ENCODE peak calls at places on chromosomes 13 and 19, in ten cellular contexts. One of them, this sample, is unnamed.
A peak's percentile ranks its signal among the peaks of the same experiment; 100 is the strongest.

GRCh38 chr13:75771818-75772217 is 135.7 kb downstream of the LMO7 start:
- DNase-seq in A549: peak; percentile 61
- DNase-seq in sigmoid colon: no peak
- DNase-seq in tibial nerve: no peak
- DNase-seq in esophagus squamous epithelium: no peak
- DNase-seq in body of pancreas: no peak
- DNase-seq in HepG2: no peak
- DNase-seq in H1: no peak
- DNase-seq in heart left ventricle: no peak
- DNase-seq in IMR-90: peak; percentile 91
- DNase-seq in this sample: no peak

GRCh38 chr19:43476606-43477005 is 11.2 kb upstream of the LYPD3 start:
- DNase-seq in esophagus squamous epithelium: no peak
- DNase-seq in A549: no peak
- DNase-seq in sigmoid colon: no peak
- DNase-seq in H1: no peak
- DNase-seq in body of pancreas: no peak
- DNase-seq in IMR-90: peak; percentile 94
- DNase-seq in tibial nerve: no peak
- DNase-seq in heart left ventricle: no peak
- DNase-seq in HepG2: no peak
- DNase-seq in this sample: no peak

GRCh38 chr13:41767801-41768200 is 193.1 kb downstream of the VWA8 start:
- DNase-seq in sigmoid colon: no peak
- DNase-seq in H1: no peak
- DNase-seq in esophagus squamous epithelium: no peak
- DNase-seq in A549: no peak
- DNase-seq in tibial nerve: no peak
- DNase-seq in IMR-90: peak; percentile 15
- DNase-seq in HepG2: no peak
- DNase-seq in body of pancreas: no peak
- DNase-seq in heart left ventricle: no peak
- DNase-seq in this sample: no peak

GRCh38 chr13:49760555-49760954 is 31.9 kb downstream of the KPNA3 start:
- DNase-seq in sigmoid colon: no peak
- DNase-seq in heart left ventricle: no peak
- DNase-seq in body of pancreas: no peak
- DNase-seq in A549: no peak
- DNase-seq in H1: no peak
- DNase-seq in HepG2: no peak
- DNase-seq in tibial nerve: no peak
- DNase-seq in esophagus squamous epithelium: no peak
- DNase-seq in IMR-90: no peak
- DNase-seq in this sample: no peak

GRCh38 chr13:57629821-57630235 is 1.7 kb upstream of the PCDH17 start:
- DNase-seq in esophagus squamous epithelium: no peak
- DNase-seq in IMR-90: peak; percentile 42
- DNase-seq in body of pancreas: peak; percentile 88
- DNase-seq in HepG2: no peak
- DNase-seq in H1: peak; percentile 93
- DNase-seq in tibial nerve: peak; percentile 65
- DNase-seq in heart left ventricle: peak; percentile 89
- DNase-seq in sigmoid colon: peak; percentile 85
- DNase-seq in A549: peak; percentile 29
- DNase-seq in this sample: peak; percentile 58

GRCh38 chr13:23418776-23419683 is 14.5 kb downstream of the SACS start:
- DNase-seq in heart left ventricle: no peak
- DNase-seq in IMR-90: no peak
- DNase-seq in body of pancreas: no peak
- DNase-seq in A549: no peak
- DNase-seq in HepG2: no peak
- DNase-seq in sigmoid colon: no peak
- DNase-seq in esophagus squamous epithelium: no peak
- DNase-seq in tibial nerve: no peak
- DNase-seq in H1: no peak
- DNase-seq in this sample: no peak

GRCh38 chr13:83503424-83503823 is 378.9 kb downstream of the SLITRK1 start:
- DNase-seq in IMR-90: peak; percentile 7
- DNase-seq in H1: no peak
- DNase-seq in A549: no peak
- DNase-seq in tibial nerve: no peak
- DNase-seq in sigmoid colon: no peak
- DNase-seq in HepG2: no peak
- DNase-seq in esophagus squamous epithelium: no peak
- DNase-seq in body of pancreas: no peak
- DNase-seq in heart left ventricle: no peak
- DNase-seq in this sample: no peak

GRCh38 chr13:88217372-88217771 is 546.2 kb downstream of the SLITRK5 start:
- DNase-seq in esophagus squamous epithelium: no peak
- DNase-seq in HepG2: no peak
- DNase-seq in A549: no peak
- DNase-seq in heart left ventricle: no peak
- DNase-seq in sigmoid colon: no peak
- DNase-seq in tibial nerve: no peak
- DNase-seq in body of pancreas: no peak
- DNase-seq in IMR-90: no peak
- DNase-seq in H1: no peak
- DNase-seq in this sample: no peak

DNA sequence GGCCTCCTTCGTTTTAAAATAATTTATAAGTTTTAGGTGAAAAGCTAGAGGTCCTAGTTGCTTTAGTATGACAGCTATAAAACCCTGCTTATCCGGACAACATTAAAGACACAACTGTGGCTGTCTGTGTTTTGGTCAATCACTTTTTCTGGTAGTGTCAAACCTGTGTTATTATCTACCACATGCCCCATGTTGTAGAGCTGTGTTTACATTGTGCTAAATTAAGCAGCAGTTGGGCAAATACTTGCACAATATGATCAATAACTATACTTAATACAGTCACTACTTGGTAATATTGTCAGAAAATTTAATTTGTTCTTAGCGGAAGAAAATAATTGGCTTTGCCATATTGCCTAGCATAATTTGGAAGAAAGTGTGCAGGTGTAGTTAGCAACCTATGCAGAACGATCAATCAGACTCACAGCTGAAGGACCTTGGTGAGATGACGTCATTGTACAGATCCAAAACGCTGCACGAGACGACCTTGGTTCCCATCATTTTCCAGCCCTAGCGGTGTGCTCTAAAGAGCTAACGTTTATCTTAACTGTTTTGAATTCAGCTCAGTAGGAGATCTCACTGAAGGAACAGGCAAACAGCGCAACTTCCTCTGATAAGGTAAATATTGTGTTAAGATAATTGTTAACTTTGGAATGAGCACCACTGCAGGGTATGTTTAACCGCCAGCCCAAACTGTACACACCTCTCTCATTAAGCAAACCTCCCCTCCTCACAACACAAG is 476.6 kb downstream of the IRS2 start:
- DNase-seq in HepG2: peak; percentile 78
- DNase-seq in H1: no peak
- DNase-seq in A549: peak; percentile 85
- DNase-seq in esophagus squamous epithelium: no peak
- DNase-seq in tibial nerve: no peak
- DNase-seq in body of pancreas: peak; percentile 34
- DNase-seq in sigmoid colon: no peak
- DNase-seq in heart left ventricle: no peak
- DNase-seq in IMR-90: no peak
- DNase-seq in this sample: no peak
- TF ChIP-seq POLR2A in HepG2: no peak
- TF ChIP-seq POLR2A in H1: no peak
- TF ChIP-seq POLR2A in A549: no peak
- TF ChIP-seq POLR2A in esophagus squamous epithelium: no peak
- TF ChIP-seq POLR2A in tibial nerve: no peak
- TF ChIP-seq POLR2A in body of pancreas: no peak
- TF ChIP-seq POLR2A in sigmoid colon: no peak
- TF ChIP-seq POLR2A in heart left ventricle: no peak
- TF ChIP-seq POLR2A in IMR-90: no peak
- TF ChIP-seq POLR2A in this sample: no peak

GRCh38 chr19:2333807-2334211 is 5.3 kb downstream of the SPPL2B start:
- DNase-seq in heart left ventricle: no peak
- DNase-seq in esophagus squamous epithelium: no peak
- DNase-seq in A549: no peak
- DNase-seq in H1: no peak
- DNase-seq in IMR-90: no peak
- DNase-seq in tibial nerve: no peak
- DNase-seq in HepG2: no peak
- DNase-seq in sigmoid colon: no peak
- DNase-seq in body of pancreas: no peak
- DNase-seq in this sample: no peak
- TF ChIP-seq CTCF in heart left ventricle: no peak
- TF ChIP-seq CTCF in esophagus squamous epithelium: no peak
- TF ChIP-seq CTCF in A549: no peak
- TF ChIP-seq CTCF in H1: peak; percentile 5
- TF ChIP-seq CTCF in IMR-90: no peak
- TF ChIP-seq CTCF in tibial nerve: no peak
- TF ChIP-seq CTCF in HepG2: peak; percentile 67
- TF ChIP-seq CTCF in sigmoid colon: no peak
- TF ChIP-seq CTCF in body of pancreas: no peak
- TF ChIP-seq CTCF in this sample: no peak

GRCh38 chr19:36030264-36031148 is 2.2 kb downstream of the CLIP3 start:
- DNase-seq in esophagus squamous epithelium: no peak
- DNase-seq in IMR-90: peak; percentile 53
- DNase-seq in sigmoid colon: no peak
- DNase-seq in HepG2: no peak
- DNase-seq in H1: no peak
- DNase-seq in body of pancreas: no peak
- DNase-seq in tibial nerve: no peak
- DNase-seq in heart left ventricle: no peak
- DNase-seq in A549: peak; percentile 61
- DNase-seq in this sample: no peak

GRCh38 chr19:36027696-36028095 is 5.0 kb downstream of the CLIP3 start:
- DNase-seq in A549: no peak
- DNase-seq in esophagus squamous epithelium: no peak
- DNase-seq in tibial nerve: no peak
- DNase-seq in body of pancreas: no peak
- DNase-seq in heart left ventricle: no peak
- DNase-seq in IMR-90: no peak
- DNase-seq in H1: no peak
- DNase-seq in sigmoid colon: no peak
- DNase-seq in HepG2: no peak
- DNase-seq in this sample: no peak

GRCh38 chr19:36031308-36031707 is 1.4 kb downstream of the CLIP3 start:
- DNase-seq in H1: no peak
- DNase-seq in HepG2: no peak
- DNase-seq in heart left ventricle: no peak
- DNase-seq in sigmoid colon: no peak
- DNase-seq in IMR-90: no peak
- DNase-seq in esophagus squamous epithelium: no peak
- DNase-seq in body of pancreas: no peak
- DNase-seq in A549: no peak
- DNase-seq in tibial nerve: no peak
- DNase-seq in this sample: no peak

GRCh38 chr19:36028313-36029041 is 4.2 kb downstream of the CLIP3 start:
- DNase-seq in esophagus squamous epithelium: no peak
- DNase-seq in HepG2: no peak
- DNase-seq in sigmoid colon: no peak
- DNase-seq in tibial nerve: no peak
- DNase-seq in H1: no peak
- DNase-seq in A549: no peak
- DNase-seq in IMR-90: no peak
- DNase-seq in body of pancreas: no peak
- DNase-seq in heart left ventricle: no peak
- DNase-seq in this sample: no peak

DNA sequence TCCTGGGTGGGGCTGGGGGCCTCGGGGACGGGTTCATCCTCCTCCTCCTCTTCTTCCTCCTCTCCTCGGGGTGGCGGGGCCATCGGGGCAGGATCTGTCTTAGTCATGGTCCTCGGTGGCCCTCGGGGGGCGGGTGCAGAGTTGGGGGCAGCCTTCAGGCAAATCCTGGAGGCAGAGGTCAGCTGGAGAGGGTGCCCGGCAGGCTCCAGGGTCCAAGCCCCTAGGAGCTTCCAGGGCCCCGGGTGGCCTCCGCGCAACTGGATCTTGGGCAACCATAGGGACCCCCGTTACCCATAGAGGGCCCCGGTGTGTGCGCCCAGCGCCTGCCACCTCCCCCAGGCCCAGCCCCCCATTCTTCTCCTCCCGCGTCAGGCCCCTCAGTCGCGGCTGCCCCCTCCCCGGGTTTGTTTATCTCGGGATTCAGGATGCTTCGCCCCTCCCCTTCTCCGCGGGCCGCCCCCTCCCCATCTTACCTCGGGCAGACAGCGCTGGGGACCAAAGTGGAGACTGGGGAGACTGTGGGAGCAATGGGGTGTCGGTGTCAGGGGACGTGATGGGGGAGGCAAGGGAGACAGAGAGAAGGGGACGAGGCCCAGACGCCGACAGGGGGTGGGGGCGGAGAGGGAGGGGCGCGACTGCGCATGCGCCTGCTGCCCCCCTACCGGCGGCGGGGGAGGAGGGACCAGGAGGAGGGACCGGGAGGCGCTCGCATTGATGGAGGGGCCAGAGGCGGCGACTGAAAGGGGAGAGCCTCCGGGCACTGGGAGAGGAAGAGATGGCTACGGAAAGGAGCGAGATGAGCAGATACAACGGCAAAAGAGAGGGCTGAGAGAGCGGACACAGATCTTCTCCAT is at the start of gene CLIP3:
- DNase-seq in tibial nerve: peak; percentile 34
- DNase-seq in esophagus squamous epithelium: no peak
- DNase-seq in A549: no peak
- DNase-seq in IMR-90: peak; percentile 62
- DNase-seq in sigmoid colon: peak; percentile 92
- DNase-seq in HepG2: no peak
- DNase-seq in heart left ventricle: peak; percentile 72
- DNase-seq in body of pancreas: no peak
- DNase-seq in H1: no peak
- DNase-seq in this sample: no peak
- TF ChIP-seq POLR2A in tibial nerve: peak; percentile 48
- TF ChIP-seq POLR2A in esophagus squamous epithelium: no peak
- TF ChIP-seq POLR2A in A549: no peak
- TF ChIP-seq POLR2A in IMR-90: no peak
- TF ChIP-seq POLR2A in sigmoid colon: no peak
- TF ChIP-seq POLR2A in HepG2: no peak
- TF ChIP-seq POLR2A in heart left ventricle: no peak
- TF ChIP-seq POLR2A in body of pancreas: no peak
- TF ChIP-seq POLR2A in H1: no peak
- TF ChIP-seq POLR2A in this sample: no peak

GRCh38 chr13:51525567-51526165 is 58.6 kb upstream of the WDFY2 start:
- DNase-seq in esophagus squamous epithelium: no peak
- DNase-seq in sigmoid colon: no peak
- DNase-seq in H1: no peak
- DNase-seq in heart left ventricle: no peak
- DNase-seq in A549: peak; percentile 32
- DNase-seq in body of pancreas: no peak
- DNase-seq in HepG2: no peak
- DNase-seq in IMR-90: peak; percentile 72
- DNase-seq in tibial nerve: no peak
- DNase-seq in this sample: no peak

GRCh38 chr13:51524846-51525566 is 59.3 kb upstream of the WDFY2 start:
- DNase-seq in A549: no peak
- DNase-seq in sigmoid colon: no peak
- DNase-seq in body of pancreas: no peak
- DNase-seq in esophagus squamous epithelium: no peak
- DNase-seq in IMR-90: peak; percentile 90
- DNase-seq in tibial nerve: no peak
- DNase-seq in HepG2: no peak
- DNase-seq in H1: no peak
- DNase-seq in heart left ventricle: no peak
- DNase-seq in this sample: no peak

GRCh38 chr13:51524312-51524711 is 60.0 kb upstream of the WDFY2 start:
- DNase-seq in HepG2: peak; percentile 95
- DNase-seq in body of pancreas: no peak
- DNase-seq in sigmoid colon: no peak
- DNase-seq in tibial nerve: no peak
- DNase-seq in heart left ventricle: no peak
- DNase-seq in esophagus squamous epithelium: no peak
- DNase-seq in A549: peak; percentile 83
- DNase-seq in H1: no peak
- DNase-seq in IMR-90: peak; percentile 44
- DNase-seq in this sample: no peak

GRCh38 chr13:51520524-51520923 is 63.7 kb upstream of the WDFY2 start:
- DNase-seq in body of pancreas: no peak
- DNase-seq in HepG2: peak; percentile 63
- DNase-seq in sigmoid colon: no peak
- DNase-seq in heart left ventricle: no peak
- DNase-seq in H1: no peak
- DNase-seq in tibial nerve: no peak
- DNase-seq in esophagus squamous epithelium: no peak
- DNase-seq in IMR-90: peak; percentile 80
- DNase-seq in A549: peak; percentile 56
- DNase-seq in this sample: no peak

GRCh38 chr13:51523082-51523518 is 61.2 kb upstream of the WDFY2 start:
- DNase-seq in H1: no peak
- DNase-seq in HepG2: peak; percentile 53
- DNase-seq in body of pancreas: no peak
- DNase-seq in sigmoid colon: no peak
- DNase-seq in esophagus squamous epithelium: no peak
- DNase-seq in tibial nerve: no peak
- DNase-seq in heart left ventricle: no peak
- DNase-seq in IMR-90: peak; percentile 69
- DNase-seq in A549: peak; percentile 76
- DNase-seq in this sample: peak; percentile 87
- TF ChIP-seq CTCF in H1: no peak
- TF ChIP-seq CTCF in HepG2: no peak
- TF ChIP-seq CTCF in body of pancreas: no peak
- TF ChIP-seq CTCF in sigmoid colon: no peak
- TF ChIP-seq CTCF in esophagus squamous epithelium: no peak
- TF ChIP-seq CTCF in tibial nerve: no peak
- TF ChIP-seq CTCF in heart left ventricle: no peak
- TF ChIP-seq CTCF in IMR-90: no peak
- TF ChIP-seq CTCF in A549: no peak
- TF ChIP-seq CTCF in this sample: no peak

This sample was measured in lower leg skin.